ENCODE peak calls at places on chromosome 18, in five cellular contexts. V, L, K, Z and Y are unnamed samples.

GRCh38 chr18:75064513-75064905 is 144.4 kb downstream of the PTGR3 start:
- DNase-seq in V (no peak), L (no peak), K (no peak), Z (no peak), Y (no peak)

GRCh38 chr18:27017901-27018500 is 152.5 kb upstream of the AQP4 start:
- DNase-seq in V (no peak), L (no peak), K (no peak), Z (no peak), Y (peak)

GRCh38 chr18:79857082-79857661 is 59.4 kb downstream of the KCNG2 start:
- DNase-seq in V (peak), L (no peak), K (no peak), Z (peak), Y (peak)

GRCh38 chr18:29874519-29875098 is 1167.9 kb downstream of the DSC3 start:
- DNase-seq in V (no peak), L (no peak), K (no peak), Z (no peak), Y (peak)

GRCh38 chr18:75638597-75639467 is 211.3 kb upstream of the SMIM21 start:
- DNase-seq in V (peak), L (no peak), K (no peak), Z (no peak), Y (peak)

GRCh38 chr18:1036926-1037325 is 132.3 kb downstream of the ADCYAP1 start:
- DNase-seq in V (no peak), L (no peak), K (no peak), Z (no peak), Y (no peak)

GRCh38 chr18:36536426-36536825 is 238.9 kb downstream of the FHOD3 start:
- DNase-seq in V (no peak), L (no peak), K (no peak), Z (no peak), Y (no peak)

GRCh38 chr18:55321268-55322175 is 266.5 kb downstream of the TCF4 start:
- DNase-seq in V (peak), L (peak), K (peak), Z (peak), Y (peak)

GRCh38 chr18:75530548-75531211 is 103.2 kb upstream of the SMIM21 start:
- DNase-seq in V (no peak), L (no peak), K (no peak), Z (no peak), Y (no peak)

GRCh38 chr18:76985156-76985950 is 147.2 kb downstream of the MBP start:
- DNase-seq in V (no peak), L (no peak), K (no peak), Z (peak), Y (no peak)

GRCh38 chr18:79823120-79823519 is 25.4 kb downstream of the KCNG2 start:
- DNase-seq in V (no peak), L (no peak), K (no peak), Z (no peak), Y (no peak)

GRCh38 chr18:76721207-76721996 is 101.0 kb upstream of the ZNF236 start:
- DNase-seq in V (no peak), L (no peak), K (no peak), Z (no peak), Y (no peak)

GRCh38 chr18:13530879-13531387 is 195.4 kb downstream of the FAM210A start:
- DNase-seq in V (peak), L (peak), K (peak), Z (peak), Y (peak)

GRCh38 chr18:59114160-59114559 is 25.5 kb upstream of the SEC11C start:
- DNase-seq in V (no peak), L (no peak), K (no peak), Z (no peak), Y (peak)

GRCh38 chr18:76518543-76519155 is 23.6 kb upstream of the ZNF516 start:
- DNase-seq in V (peak), L (peak), K (peak), Z (peak), Y (peak)

GRCh38 chr18:36628435-36629094 is 200.2 kb downstream of the TPGS2 start:
- DNase-seq in V (peak), L (no peak), K (no peak), Z (no peak), Y (peak)

GRCh38 chr18:78908462-78908861 is 71.2 kb upstream of the SALL3 start:
- DNase-seq in V (no peak), L (no peak), K (no peak), Z (no peak), Y (no peak)

DNA sequence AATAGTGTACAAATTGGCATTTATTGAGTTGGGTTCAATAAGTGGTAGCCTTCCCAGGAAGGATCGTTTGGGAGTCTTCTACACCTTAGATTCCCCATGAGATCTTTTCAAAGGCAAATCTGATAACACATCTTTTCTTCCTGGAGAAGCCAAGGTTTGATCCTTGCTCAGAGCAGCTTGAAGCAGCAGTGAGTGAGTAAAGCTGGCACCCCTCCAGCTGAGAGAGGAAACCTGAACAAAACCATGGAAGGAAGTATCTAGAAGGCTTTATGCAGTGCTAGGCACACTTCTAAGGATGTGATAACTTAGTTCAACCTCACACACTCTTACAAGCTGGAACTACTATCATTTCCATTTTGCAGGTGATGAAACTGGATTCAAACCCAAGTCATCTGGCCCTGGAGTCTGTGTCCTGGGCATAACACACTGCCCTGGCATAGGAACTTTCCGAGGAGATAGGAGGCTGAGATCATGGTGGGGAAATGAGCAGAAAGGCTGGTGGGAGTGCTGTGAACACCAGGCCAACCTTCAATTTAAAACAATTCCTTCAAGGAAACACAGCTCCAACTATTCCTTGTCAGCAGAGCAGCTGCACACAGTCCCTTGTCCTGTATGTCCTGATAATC is 71.3 kb downstream of the CTAGE1 start:
- DNase-seq in V (peak), L (peak), K (no peak), Z (peak), Y (peak)
- H3K4me3 ChIP-seq in V (no peak), L (no peak), K (no peak), Z (no peak), Y (no peak)

GRCh38 chr18:49563130-49563540 is 1.3 kb downstream of the LIPG start:
- DNase-seq in V (no peak), L (no peak), K (no peak), Z (no peak), Y (no peak)

GRCh38 chr18:49562481-49563129 is 748 bp downstream of the LIPG start:
- DNase-seq in V (no peak), L (no peak), K (no peak), Z (peak), Y (no peak)

GRCh38 chr18:49564435-49564834 is 2.6 kb downstream of the LIPG start:
- DNase-seq in V (no peak), L (no peak), K (no peak), Z (no peak), Y (no peak)

GRCh38 chr18:49565101-49565500 is 3.2 kb downstream of the LIPG start:
- DNase-seq in V (no peak), L (no peak), K (no peak), Z (no peak), Y (no peak)

DNA sequence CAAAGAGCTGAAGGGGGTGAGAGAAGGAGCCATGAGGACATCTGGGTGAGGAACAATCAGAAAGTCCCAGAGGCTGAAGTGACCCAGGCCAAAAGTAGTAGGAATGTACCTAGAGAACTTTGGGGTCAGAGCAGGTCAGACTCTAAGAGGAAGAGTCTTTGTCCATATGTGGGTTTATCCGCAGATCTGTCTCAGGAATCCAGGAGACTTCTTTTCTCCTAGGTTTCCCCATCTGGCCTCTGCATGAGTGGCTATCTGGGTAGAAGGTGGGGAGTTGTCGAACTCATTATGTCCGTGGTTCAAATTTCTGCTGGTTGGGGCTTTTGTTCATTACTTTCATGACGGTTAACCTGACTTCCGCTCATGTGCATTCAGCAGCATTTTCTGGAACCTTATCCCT is 1.8 kb downstream of the LIPG start:
- DNase-seq in V (no peak), L (no peak), K (no peak), Z (no peak), Y (no peak)
- H3K4me3 ChIP-seq in V (no peak), L (no peak), K (no peak), Z (peak), Y (peak)

DNA sequence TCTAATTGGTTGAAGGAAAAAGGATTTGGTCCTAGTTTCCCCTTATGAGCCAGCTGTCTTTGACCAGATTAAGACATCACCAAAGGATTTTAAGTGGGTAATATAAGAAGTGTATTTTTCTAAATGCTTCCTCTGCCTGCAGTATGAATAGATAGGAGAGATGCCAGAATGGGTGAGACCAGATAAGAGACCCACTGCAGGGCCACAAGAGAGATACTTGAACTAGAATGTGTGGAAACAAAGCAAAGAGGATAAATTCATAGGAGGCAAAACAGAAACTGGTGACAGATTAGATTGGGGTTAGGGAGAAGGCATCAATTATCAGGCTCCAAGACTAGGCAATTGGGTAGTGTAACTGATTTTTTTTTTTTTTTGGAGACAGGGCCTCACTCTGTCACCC is 1.2 kb upstream of the HDHD2 start:
- DNase-seq in V (no peak), L (no peak), K (no peak), Z (no peak), Y (no peak)
- H3K4me3 ChIP-seq in V (peak), L (no peak), K (no peak), Z (no peak), Y (no peak)

GRCh38 chr18:3286165-3286564 is 24.2 kb downstream of the MYL12B start:
- DNase-seq in V (no peak), L (no peak), K (no peak), Z (no peak), Y (no peak)

GRCh38 chr18:3284501-3284900 is 22.6 kb downstream of the MYL12B start:
- DNase-seq in V (no peak), L (no peak), K (no peak), Z (no peak), Y (no peak)

GRCh38 chr18:3283908-3284307 is 22.0 kb downstream of the MYL12B start:
- DNase-seq in V (no peak), L (no peak), K (no peak), Z (no peak), Y (no peak)

GRCh38 chr18:3281456-3282400 is 19.8 kb downstream of the MYL12B start:
- DNase-seq in V (no peak), L (no peak), K (no peak), Z (no peak), Y (peak)

GRCh38 chr18:3283253-3283863 is 21.4 kb downstream of the MYL12B start:
- DNase-seq in V (no peak), L (no peak), K (no peak), Z (no peak), Y (no peak)
- H3K4me3 ChIP-seq in V (no peak), L (no peak), K (no peak), Z (no peak), Y (no peak)

GRCh38 chr18:11145413-11146191 is 3.8 kb downstream of the PIEZO2 start:
- DNase-seq in V (no peak), L (no peak), K (no peak), Z (no peak), Y (no peak)

GRCh38 chr18:11147371-11147860 is 2.0 kb downstream of the PIEZO2 start:
- DNase-seq in V (no peak), L (no peak), K (no peak), Z (no peak), Y (no peak)

GRCh38 chr18:11147962-11148654 is 1.3 kb downstream of the PIEZO2 start:
- DNase-seq in V (no peak), L (no peak), K (no peak), Z (no peak), Y (no peak)

GRCh38 chr18:11146947-11147345 is 2.4 kb downstream of the PIEZO2 start:
- DNase-seq in V (no peak), L (no peak), K (no peak), Z (no peak), Y (no peak)

DNA sequence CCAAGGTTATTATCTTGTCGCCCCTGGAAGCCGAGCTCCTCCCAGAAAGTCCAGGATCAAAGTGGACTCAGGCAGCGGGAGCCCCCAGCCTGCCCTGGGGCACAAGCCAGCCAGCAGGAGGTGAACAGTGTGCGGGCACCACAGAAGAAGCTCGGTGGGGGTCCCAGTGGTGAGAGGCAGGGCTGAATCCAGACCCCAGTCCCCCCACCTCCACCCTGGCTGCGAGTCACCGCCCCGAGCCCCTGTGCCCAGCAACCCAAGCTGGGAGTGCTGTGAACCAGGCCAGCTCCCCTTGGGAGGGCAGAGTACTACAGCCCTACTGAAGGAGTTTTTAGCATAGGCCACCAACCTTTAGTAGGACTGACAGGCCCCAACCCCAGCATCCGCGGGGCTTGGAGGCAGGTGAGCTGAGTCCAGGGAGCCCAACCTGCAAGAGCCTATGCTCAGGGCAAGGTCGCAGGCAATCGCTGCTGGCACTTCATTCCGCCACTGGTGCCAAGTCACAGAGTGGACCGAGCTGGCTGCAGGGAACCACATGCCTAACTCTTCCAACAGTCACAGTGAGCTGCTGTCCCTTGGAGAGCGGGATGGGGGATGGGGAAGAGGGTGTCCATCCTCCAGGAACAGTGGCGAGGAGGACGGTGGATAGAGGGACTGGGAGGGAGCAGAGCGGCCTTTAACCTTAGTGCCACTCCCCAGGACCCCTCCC is 3.0 kb downstream of the PIEZO2 start:
- DNase-seq in V (no peak), L (no peak), K (no peak), Z (no peak), Y (no peak)
- H3K4me3 ChIP-seq in V (peak), L (no peak), K (peak), Z (no peak), Y (no peak)

DNA sequence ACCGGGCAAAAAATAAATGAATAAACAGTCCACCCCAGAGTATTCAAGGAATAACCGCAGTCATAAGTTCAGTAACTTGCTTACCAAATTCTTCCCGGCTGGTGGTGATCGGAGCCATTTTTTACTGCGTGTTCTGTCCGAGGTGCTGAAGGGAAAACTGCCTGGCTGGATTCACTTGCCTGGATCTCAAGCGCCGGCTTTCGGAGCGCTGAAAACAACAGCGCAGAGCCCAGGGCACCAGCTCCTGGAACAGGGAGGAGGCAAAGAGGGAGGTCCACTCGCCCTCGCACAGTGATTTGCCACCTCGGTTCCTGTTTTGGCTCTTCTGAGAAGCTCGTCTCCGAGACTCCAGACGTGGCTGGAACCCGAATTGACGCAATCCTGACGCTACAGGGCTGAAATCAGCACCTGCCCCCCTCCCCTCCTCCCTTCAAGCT is at the start of gene SYT4:
- DNase-seq in V (peak), L (no peak), K (no peak), Z (no peak), Y (peak)
- H3K4me3 ChIP-seq in V (no peak), L (no peak), K (no peak), Z (no peak), Y (no peak)

GRCh38 chr18:6405237-6406074 is 9.3 kb downstream of the L3MBTL4 start:
- DNase-seq in V (peak), L (no peak), K (no peak), Z (no peak), Y (peak)
- H3K4me3 ChIP-seq in V (no peak), L (no peak), K (no peak), Z (no peak), Y (no peak)